ENCODE peak calls at places on chromosomes 13 and 19, in four cellular contexts. One of them, this sample, is unnamed.

GRCh38 chr13:35857769-35858168 is 273.4 kb downstream of the DCLK1 start:
- DNase-seq in iPS DF 19.7: peak; percentile 89
- DNase-seq in activated CD4-positive, CD25-positive, alpha-beta regulatory T cell treated with anti-CD3 and anti-CD28 coated beads, Interleukin-2, amount 50 U/mL, for 72 hours: no peak
- DNase-seq in bronchial epithelial cell: no peak
- DNase-seq in this sample: no peak

GRCh38 chr13:24911135-24911524 is 147.2 kb downstream of the RNF17 start:
- DNase-seq in activated CD4-positive, CD25-positive, alpha-beta regulatory T cell treated with anti-CD3 and anti-CD28 coated beads, Interleukin-2, amount 50 U/mL, for 72 hours: no peak
- DNase-seq in iPS DF 19.7: no peak
- DNase-seq in bronchial epithelial cell: peak; percentile 70
- DNase-seq in this sample: peak; percentile 32

GRCh38 chr19:14182481-14182880 is 23.5 kb downstream of the ADGRL1 start:
- DNase-seq in activated CD4-positive, CD25-positive, alpha-beta regulatory T cell treated with anti-CD3 and anti-CD28 coated beads, Interleukin-2, amount 50 U/mL, for 72 hours: no peak
- DNase-seq in iPS DF 19.7: no peak
- DNase-seq in bronchial epithelial cell: no peak
- DNase-seq in this sample: no peak

GRCh38 chr13:72204291-72204690 is 337.3 kb upstream of the DACH1 start:
- DNase-seq in iPS DF 19.7: no peak
- DNase-seq in bronchial epithelial cell: peak; percentile 55
- DNase-seq in activated CD4-positive, CD25-positive, alpha-beta regulatory T cell treated with anti-CD3 and anti-CD28 coated beads, Interleukin-2, amount 50 U/mL, for 72 hours: no peak
- DNase-seq in this sample: peak; percentile 5

GRCh38 chr19:29370276-29370675 is 155.5 kb upstream of the VSTM2B start:
- DNase-seq in activated CD4-positive, CD25-positive, alpha-beta regulatory T cell treated with anti-CD3 and anti-CD28 coated beads, Interleukin-2, amount 50 U/mL, for 72 hours: no peak
- DNase-seq in bronchial epithelial cell: no peak
- DNase-seq in iPS DF 19.7: no peak
- DNase-seq in this sample: no peak

GRCh38 chr19:45049073-45049736 is 10.4 kb downstream of the CLASRP start:
- DNase-seq in activated CD4-positive, CD25-positive, alpha-beta regulatory T cell treated with anti-CD3 and anti-CD28 coated beads, Interleukin-2, amount 50 U/mL, for 72 hours: no peak
- DNase-seq in bronchial epithelial cell: peak; percentile 48
- DNase-seq in iPS DF 19.7: no peak
- DNase-seq in this sample: no peak

GRCh38 chr13:106570354-106570822 is 2.5 kb upstream of the ARGLU1 start:
- DNase-seq in activated CD4-positive, CD25-positive, alpha-beta regulatory T cell treated with anti-CD3 and anti-CD28 coated beads, Interleukin-2, amount 50 U/mL, for 72 hours: peak; percentile 67
- DNase-seq in iPS DF 19.7: peak; percentile 80
- DNase-seq in bronchial epithelial cell: peak; percentile 80
- DNase-seq in this sample: peak; percentile 68

GRCh38 chr19:16285769-16286564 is 38.7 kb upstream of the KLF2 start:
- DNase-seq in iPS DF 19.7: no peak
- DNase-seq in bronchial epithelial cell: peak; percentile 5
- DNase-seq in activated CD4-positive, CD25-positive, alpha-beta regulatory T cell treated with anti-CD3 and anti-CD28 coated beads, Interleukin-2, amount 50 U/mL, for 72 hours: no peak
- DNase-seq in this sample: no peak

GRCh38 chr13:33230178-33230881 is 55.2 kb downstream of the STARD13 start:
- DNase-seq in iPS DF 19.7: no peak
- DNase-seq in bronchial epithelial cell: peak; percentile 70
- DNase-seq in activated CD4-positive, CD25-positive, alpha-beta regulatory T cell treated with anti-CD3 and anti-CD28 coated beads, Interleukin-2, amount 50 U/mL, for 72 hours: no peak
- DNase-seq in this sample: peak; percentile 64

GRCh38 chr13:32682740-32683139 is 96.5 kb downstream of the PDS5B start:
- DNase-seq in activated CD4-positive, CD25-positive, alpha-beta regulatory T cell treated with anti-CD3 and anti-CD28 coated beads, Interleukin-2, amount 50 U/mL, for 72 hours: no peak
- DNase-seq in bronchial epithelial cell: no peak
- DNase-seq in iPS DF 19.7: no peak
- DNase-seq in this sample: no peak

GRCh38 chr19:53549354-53549753 is 11.4 kb downstream of the ZNF331 start:
- DNase-seq in activated CD4-positive, CD25-positive, alpha-beta regulatory T cell treated with anti-CD3 and anti-CD28 coated beads, Interleukin-2, amount 50 U/mL, for 72 hours: no peak
- DNase-seq in bronchial epithelial cell: peak; percentile 25
- DNase-seq in iPS DF 19.7: no peak
- DNase-seq in this sample: peak; percentile 86

GRCh38 chr13:68522184-68522583 is 1292.0 kb upstream of the PCDH9 start:
- DNase-seq in iPS DF 19.7: no peak
- DNase-seq in activated CD4-positive, CD25-positive, alpha-beta regulatory T cell treated with anti-CD3 and anti-CD28 coated beads, Interleukin-2, amount 50 U/mL, for 72 hours: no peak
- DNase-seq in bronchial epithelial cell: no peak
- DNase-seq in this sample: no peak

GRCh38 chr13:74103970-74104555 is 30.1 kb downstream of the KLF12 start:
- DNase-seq in iPS DF 19.7: no peak
- DNase-seq in bronchial epithelial cell: no peak
- DNase-seq in activated CD4-positive, CD25-positive, alpha-beta regulatory T cell treated with anti-CD3 and anti-CD28 coated beads, Interleukin-2, amount 50 U/mL, for 72 hours: no peak
- DNase-seq in this sample: peak; percentile 34

GRCh38 chr19:6161271-6161850 is 25.9 kb downstream of the ACSBG2 start:
- DNase-seq in bronchial epithelial cell: peak; percentile 33
- DNase-seq in iPS DF 19.7: peak; percentile 20
- DNase-seq in activated CD4-positive, CD25-positive, alpha-beta regulatory T cell treated with anti-CD3 and anti-CD28 coated beads, Interleukin-2, amount 50 U/mL, for 72 hours: peak; percentile 36
- DNase-seq in this sample: no peak

GRCh38 chr19:47704024-47704423 is 9.2 kb upstream of the EHD2 start:
- DNase-seq in bronchial epithelial cell: no peak
- DNase-seq in iPS DF 19.7: no peak
- DNase-seq in activated CD4-positive, CD25-positive, alpha-beta regulatory T cell treated with anti-CD3 and anti-CD28 coated beads, Interleukin-2, amount 50 U/mL, for 72 hours: no peak
- DNase-seq in this sample: no peak

GRCh38 chr13:56752630-56753029 is 388.1 kb upstream of the PRR20A start:
- DNase-seq in iPS DF 19.7: no peak
- DNase-seq in activated CD4-positive, CD25-positive, alpha-beta regulatory T cell treated with anti-CD3 and anti-CD28 coated beads, Interleukin-2, amount 50 U/mL, for 72 hours: no peak
- DNase-seq in bronchial epithelial cell: no peak
- DNase-seq in this sample: no peak

GRCh38 chr19:39405930-39406655 is 554 bp upstream of the ZFP36 start:
- DNase-seq in iPS DF 19.7: no peak
- DNase-seq in bronchial epithelial cell: peak; percentile 33
- DNase-seq in activated CD4-positive, CD25-positive, alpha-beta regulatory T cell treated with anti-CD3 and anti-CD28 coated beads, Interleukin-2, amount 50 U/mL, for 72 hours: peak; percentile 80
- DNase-seq in this sample: no peak

GRCh38 chr13:110676511-110677204 is 29.3 kb downstream of the CARS2 start:
- DNase-seq in iPS DF 19.7: no peak
- DNase-seq in activated CD4-positive, CD25-positive, alpha-beta regulatory T cell treated with anti-CD3 and anti-CD28 coated beads, Interleukin-2, amount 50 U/mL, for 72 hours: no peak
- DNase-seq in bronchial epithelial cell: no peak
- DNase-seq in this sample: no peak

GRCh38 chr19:44540736-44541135 is 11.3 kb upstream of the CEACAM20 start:
- DNase-seq in activated CD4-positive, CD25-positive, alpha-beta regulatory T cell treated with anti-CD3 and anti-CD28 coated beads, Interleukin-2, amount 50 U/mL, for 72 hours: no peak
- DNase-seq in iPS DF 19.7: no peak
- DNase-seq in bronchial epithelial cell: no peak
- DNase-seq in this sample: no peak

GRCh38 chr19:2283835-2284507 is 2.0 kb upstream of the PEAK3 start:
- DNase-seq in activated CD4-positive, CD25-positive, alpha-beta regulatory T cell treated with anti-CD3 and anti-CD28 coated beads, Interleukin-2, amount 50 U/mL, for 72 hours: no peak
- DNase-seq in bronchial epithelial cell: no peak
- DNase-seq in iPS DF 19.7: no peak
- DNase-seq in this sample: no peak

GRCh38 chr19:44841255-44841654 is 4.8 kb upstream of the NECTIN2 start:
- DNase-seq in iPS DF 19.7: no peak
- DNase-seq in bronchial epithelial cell: no peak
- DNase-seq in activated CD4-positive, CD25-positive, alpha-beta regulatory T cell treated with anti-CD3 and anti-CD28 coated beads, Interleukin-2, amount 50 U/mL, for 72 hours: no peak
- DNase-seq in this sample: no peak

GRCh38 chr13:48501705-48502104 is 31.2 kb downstream of the RCBTB2 start:
- DNase-seq in activated CD4-positive, CD25-positive, alpha-beta regulatory T cell treated with anti-CD3 and anti-CD28 coated beads, Interleukin-2, amount 50 U/mL, for 72 hours: no peak
- DNase-seq in bronchial epithelial cell: peak; percentile 22
- DNase-seq in iPS DF 19.7: no peak
- DNase-seq in this sample: no peak

GRCh38 chr19:19540707-19541515 is 2.8 kb downstream of the CILP2 start:
- DNase-seq in iPS DF 19.7: peak; percentile 83
- DNase-seq in activated CD4-positive, CD25-positive, alpha-beta regulatory T cell treated with anti-CD3 and anti-CD28 coated beads, Interleukin-2, amount 50 U/mL, for 72 hours: peak; percentile 77
- DNase-seq in bronchial epithelial cell: peak; percentile 62
- DNase-seq in this sample: no peak

GRCh38 chr13:92590503-92590908 is 636.1 kb upstream of the GPC6 start:
- DNase-seq in iPS DF 19.7: no peak
- DNase-seq in activated CD4-positive, CD25-positive, alpha-beta regulatory T cell treated with anti-CD3 and anti-CD28 coated beads, Interleukin-2, amount 50 U/mL, for 72 hours: no peak
- DNase-seq in bronchial epithelial cell: peak; percentile 21
- DNase-seq in this sample: peak; percentile 4

GRCh38 chr13:84563611-84564010 is 681.3 kb upstream of the SLITRK1 start:
- DNase-seq in activated CD4-positive, CD25-positive, alpha-beta regulatory T cell treated with anti-CD3 and anti-CD28 coated beads, Interleukin-2, amount 50 U/mL, for 72 hours: no peak
- DNase-seq in bronchial epithelial cell: no peak
- DNase-seq in iPS DF 19.7: no peak
- DNase-seq in this sample: no peak

GRCh38 chr19:50711196-50711595 is 8.4 kb downstream of the SHANK1 start:
- DNase-seq in iPS DF 19.7: no peak
- DNase-seq in activated CD4-positive, CD25-positive, alpha-beta regulatory T cell treated with anti-CD3 and anti-CD28 coated beads, Interleukin-2, amount 50 U/mL, for 72 hours: no peak
- DNase-seq in bronchial epithelial cell: no peak
- DNase-seq in this sample: no peak

GRCh38 chr19:51450730-51451307 is 7.4 kb downstream of the SIGLEC8 start:
- DNase-seq in bronchial epithelial cell: no peak
- DNase-seq in iPS DF 19.7: no peak
- DNase-seq in activated CD4-positive, CD25-positive, alpha-beta regulatory T cell treated with anti-CD3 and anti-CD28 coated beads, Interleukin-2, amount 50 U/mL, for 72 hours: no peak
- DNase-seq in this sample: no peak

GRCh38 chr19:703651-704446 is 4.9 kb upstream of the PALM start:
- DNase-seq in bronchial epithelial cell: no peak
- DNase-seq in activated CD4-positive, CD25-positive, alpha-beta regulatory T cell treated with anti-CD3 and anti-CD28 coated beads, Interleukin-2, amount 50 U/mL, for 72 hours: peak; percentile 72
- DNase-seq in iPS DF 19.7: no peak
- DNase-seq in this sample: peak; percentile 50

GRCh38 chr19:12946092-12946845 is 607 bp downstream of the RAD23A start:
- DNase-seq in bronchial epithelial cell: peak; percentile 53
- DNase-seq in activated CD4-positive, CD25-positive, alpha-beta regulatory T cell treated with anti-CD3 and anti-CD28 coated beads, Interleukin-2, amount 50 U/mL, for 72 hours: peak; percentile 68
- DNase-seq in iPS DF 19.7: no peak
- DNase-seq in this sample: peak; percentile 74

GRCh38 chr13:98350746-98351330 is 173.8 kb upstream of the RNF113B start:
- DNase-seq in bronchial epithelial cell: no peak
- DNase-seq in iPS DF 19.7: no peak
- DNase-seq in activated CD4-positive, CD25-positive, alpha-beta regulatory T cell treated with anti-CD3 and anti-CD28 coated beads, Interleukin-2, amount 50 U/mL, for 72 hours: no peak
- DNase-seq in this sample: no peak

GRCh38 chr19:2333027-2333806 is 4.7 kb downstream of the SPPL2B start:
- DNase-seq in iPS DF 19.7: no peak
- DNase-seq in bronchial epithelial cell: no peak
- DNase-seq in activated CD4-positive, CD25-positive, alpha-beta regulatory T cell treated with anti-CD3 and anti-CD28 coated beads, Interleukin-2, amount 50 U/mL, for 72 hours: no peak
- DNase-seq in this sample: no peak

GRCh38 chr13:30133554-30133912 is 173.8 kb downstream of the KATNAL1 start:
- DNase-seq in iPS DF 19.7: no peak
- DNase-seq in activated CD4-positive, CD25-positive, alpha-beta regulatory T cell treated with anti-CD3 and anti-CD28 coated beads, Interleukin-2, amount 50 U/mL, for 72 hours: no peak
- DNase-seq in bronchial epithelial cell: no peak
- DNase-seq in this sample: no peak

GRCh38 chr19:18108897-18109296 is 11.3 kb downstream of the MAST3 start:
- DNase-seq in iPS DF 19.7: no peak
- DNase-seq in bronchial epithelial cell: no peak
- DNase-seq in activated CD4-positive, CD25-positive, alpha-beta regulatory T cell treated with anti-CD3 and anti-CD28 coated beads, Interleukin-2, amount 50 U/mL, for 72 hours: no peak
- DNase-seq in this sample: no peak

GRCh38 chr19:34806976-34807860 is 34.2 kb upstream of the ZNF599 start:
- DNase-seq in bronchial epithelial cell: peak; percentile 10
- DNase-seq in activated CD4-positive, CD25-positive, alpha-beta regulatory T cell treated with anti-CD3 and anti-CD28 coated beads, Interleukin-2, amount 50 U/mL, for 72 hours: no peak
- DNase-seq in iPS DF 19.7: no peak
- DNase-seq in this sample: no peak

This sample was measured in fibroblast of the aortic adventitia.